ENCODE peak calls at places on chromosomes 2 and 18, in four cellular contexts. W is HFF-Myc, K is brain microvascular endothelial cell, F is SJSA1. S is an unnamed sample.

GRCh38 chr2:206105541-206105940 is 19.6 kb upstream of the INO80D start:
- DNase-seq in W (no peak), K (no peak), F (no peak), S (no peak)

GRCh38 chr2:27390822-27391679 is 10.5 kb upstream of the ZNF513 start:
- DNase-seq in W (no peak), K (no peak), F (no peak), S (no peak)

GRCh38 chr2:142031656-142032055 is 99.2 kb downstream of the LRP1B start:
- DNase-seq in W (no peak), K (no peak), F (no peak), S (no peak)

GRCh38 chr2:33848486-33848885 is 249.4 kb upstream of the FAM98A start:
- DNase-seq in W (no peak), K (peak; percentile 33), F (no peak), S (no peak)

GRCh38 chr2:57882895-57883515 is 163.6 kb upstream of the VRK2 start:
- DNase-seq in W (no peak), K (no peak), F (no peak), S (peak; percentile 40)

GRCh38 chr2:108347786-108348185 is 30.0 kb upstream of the SULT1C4 start:
- DNase-seq in W (no peak), K (no peak), F (no peak), S (no peak)

GRCh38 chr2:16226381-16226780 is 286.0 kb downstream of the MYCN start:
- DNase-seq in W (no peak), K (no peak), F (no peak), S (no peak)

GRCh38 chr2:28691774-28692281 is 59.8 kb upstream of the PPP1CB start:
- DNase-seq in W (peak; percentile 61), K (peak; percentile 36), F (peak; percentile 88), S (peak; percentile 77)

GRCh38 chr2:1047485-1047884 is 96.8 kb downstream of the SNTG2 start:
- DNase-seq in W (no peak), K (no peak), F (no peak), S (no peak)

GRCh38 chr2:232632229-232632903 is 1.0 kb upstream of the EFHD1 start:
- DNase-seq in W (no peak), K (no peak), F (no peak), S (no peak)

GRCh38 chr2:32825291-32825712 is 121.5 kb upstream of the LTBP1 start:
- DNase-seq in W (no peak), K (peak; percentile 51), F (peak; percentile 72), S (peak; percentile 30)

GRCh38 chr2:85537600-85538506 is 1.1 kb upstream of the MAT2A start:
- DNase-seq in W (no peak), K (peak; percentile 12), F (peak; percentile 56), S (peak; percentile 32)

GRCh38 chr2:9665903-9666302 is 35.1 kb upstream of the YWHAQ start:
- DNase-seq in W (no peak), K (peak; percentile 90), F (peak; percentile 68), S (peak; percentile 82)

GRCh38 chr2:134120718-134121630 is 132.9 kb upstream of the MGAT5 start:
- DNase-seq in W (no peak), K (peak; percentile 42), F (peak; percentile 64), S (peak; percentile 75)

GRCh38 chr2:189116059-189116458 is 63.5 kb downstream of the COL5A2 start:
- DNase-seq in W (no peak), K (no peak), F (no peak), S (no peak)

GRCh38 chr2:25473758-25474335 is 132.1 kb upstream of the DNMT3A start:
- DNase-seq in W (no peak), K (no peak), F (no peak), S (no peak)

GRCh38 chr2:72136349-72136748 is 11.3 kb downstream of the CYP26B1 start:
- DNase-seq in W (no peak), K (no peak), F (no peak), S (no peak)

GRCh38 chr2:149169653-149170052 is 131.2 kb downstream of the LYPD6B start:
- DNase-seq in W (no peak), K (no peak), F (no peak), S (no peak)

GRCh38 chr18:26436176-26437031 is 111.9 kb downstream of the KCTD1 start:
- DNase-seq in W (peak; percentile 48), K (peak; percentile 68), F (no peak), S (no peak)

GRCh38 chr2:42879913-42880737 is 87.7 kb upstream of the HAAO start:
- DNase-seq in W (no peak), K (no peak), F (no peak), S (no peak)

GRCh38 chr18:80246656-80247402 is 485 bp downstream of the PARD6G start:
- DNase-seq in W (no peak), K (no peak), F (no peak), S (peak; percentile 10)

GRCh38 chr2:206867006-206867405 is 72.3 kb upstream of the CPO start:
- DNase-seq in W (no peak), K (no peak), F (no peak), S (no peak)

GRCh38 chr2:51782874-51783765 is 751.2 kb upstream of the NRXN1 start:
- DNase-seq in W (no peak), K (no peak), F (no peak), S (peak; percentile 5)

GRCh38 chr2:196372276-196372809 is 201.0 kb upstream of the STK17B start:
- DNase-seq in W (no peak), K (no peak), F (no peak), S (no peak)

GRCh38 chr2:130289780-130290179 is 52.9 kb upstream of the IMP4 start:
- DNase-seq in W (no peak), K (no peak), F (no peak), S (no peak)

GRCh38 chr2:97661927-97662326 is 1.9 kb downstream of the ACTR1B start:
- DNase-seq in W (no peak), K (no peak), F (peak; percentile 20), S (no peak)
- H3K4me3 ChIP-seq in W (peak overlapping the region; percentile 93), K (no peak overlapping the region), F (no peak overlapping the region), S (no peak overlapping the region)

GRCh38 chr2:182890773-182891381 is 24.4 kb upstream of the FRZB start:
- DNase-seq in W (no peak), K (no peak), F (no peak), S (no peak)
- H3K4me3 ChIP-seq in W (no peak overlapping the region), K (no peak overlapping the region), F (no peak overlapping the region), S (no peak overlapping the region)

GRCh38 chr18:37381554-37381953 is 184.0 kb downstream of the CELF4 start:
- DNase-seq in W (no peak), K (no peak), F (no peak), S (no peak)

GRCh38 chr18:37383789-37384151 is 181.8 kb downstream of the CELF4 start:
- DNase-seq in W (no peak), K (no peak), F (no peak), S (no peak)

GRCh38 chr18:37385846-37386435 is 179.7 kb downstream of the CELF4 start:
- DNase-seq in W (no peak), K (no peak), F (no peak), S (no peak)

GRCh38 chr18:37380546-37381110 is 185.0 kb downstream of the CELF4 start:
- DNase-seq in W (no peak), K (no peak), F (no peak), S (no peak)

DNA sequence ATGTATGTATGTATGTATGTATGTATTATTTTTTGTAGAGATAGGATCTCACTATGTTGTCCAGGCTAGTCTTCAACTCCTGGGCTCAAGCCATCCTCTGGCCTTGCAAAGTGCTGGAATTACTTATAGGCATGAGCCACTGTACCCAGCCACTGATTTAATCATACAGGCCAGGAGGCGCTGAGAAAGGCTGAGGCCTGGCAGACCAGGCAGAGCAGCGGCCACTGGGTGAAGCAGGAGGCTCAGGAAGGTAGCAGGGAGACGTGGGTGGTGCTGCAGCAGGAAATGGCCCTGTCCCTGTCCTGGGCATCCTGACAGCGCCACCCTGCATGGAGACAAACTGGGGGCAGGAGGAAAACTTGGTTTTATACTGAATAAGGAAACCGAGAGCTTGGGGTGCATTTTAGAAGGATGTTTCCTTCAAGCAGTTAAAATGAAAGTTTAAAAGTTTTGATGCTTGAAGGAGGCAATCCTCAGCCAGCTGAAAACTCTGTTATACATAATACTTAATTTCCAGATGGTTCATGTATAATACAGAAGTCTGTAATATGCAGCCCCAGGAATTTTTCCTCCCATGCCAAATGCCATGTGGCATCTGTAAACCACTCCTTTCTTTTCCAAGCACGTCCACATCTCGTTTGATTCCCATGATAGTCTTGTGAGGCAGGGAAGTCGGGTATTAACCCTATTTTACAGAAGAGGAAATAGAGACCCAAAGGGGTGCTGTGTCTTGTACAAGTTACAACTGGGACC is 182.4 kb downstream of the CELF4 start:
- DNase-seq in W (no peak), K (no peak), F (no peak), S (peak; percentile 21)
- H3K4me3 ChIP-seq in W (no peak overlapping the region), K (no peak overlapping the region), F (no peak overlapping the region), S (no peak overlapping the region)

DNA sequence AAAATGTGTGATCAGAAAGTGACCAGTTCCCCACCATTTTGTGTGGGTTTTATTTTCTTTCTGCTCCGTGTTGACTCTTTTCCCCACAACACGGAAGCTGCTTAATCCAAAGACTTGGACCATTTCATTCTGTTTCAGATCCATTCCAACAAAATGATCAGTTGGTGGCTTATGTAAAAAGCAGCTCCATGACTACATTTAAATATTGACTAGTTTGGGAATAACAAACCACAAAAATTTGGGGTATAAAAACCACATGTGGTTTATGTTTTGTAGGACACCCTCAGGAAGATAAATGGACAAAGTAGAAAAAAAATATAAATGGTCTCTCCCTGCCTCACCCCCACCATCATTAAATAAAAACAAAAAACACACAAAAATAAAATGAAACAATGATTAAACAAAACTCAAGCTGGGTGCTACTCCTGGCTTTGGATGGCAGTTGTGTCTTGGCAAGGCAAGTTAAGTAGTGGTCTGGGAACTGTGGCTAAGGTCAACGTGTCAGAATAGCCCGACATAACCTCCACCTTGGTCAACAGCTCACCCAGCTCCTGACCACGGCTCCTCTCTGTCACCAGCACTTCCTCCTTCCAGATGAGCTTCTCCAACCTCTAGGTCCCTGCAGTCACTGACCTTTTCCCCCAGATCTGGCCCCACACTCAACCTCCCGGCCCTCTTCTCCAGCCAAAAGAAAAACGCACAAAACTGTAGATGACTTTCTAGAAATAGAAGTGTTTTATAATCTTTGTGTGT is 12.8 kb upstream of the WIPF1 start:
- DNase-seq in W (no peak), K (no peak), F (no peak), S (no peak)
- H3K4me3 ChIP-seq in W (no peak overlapping the region), K (no peak overlapping the region), F (no peak overlapping the region), S (no peak overlapping the region)

DNA sequence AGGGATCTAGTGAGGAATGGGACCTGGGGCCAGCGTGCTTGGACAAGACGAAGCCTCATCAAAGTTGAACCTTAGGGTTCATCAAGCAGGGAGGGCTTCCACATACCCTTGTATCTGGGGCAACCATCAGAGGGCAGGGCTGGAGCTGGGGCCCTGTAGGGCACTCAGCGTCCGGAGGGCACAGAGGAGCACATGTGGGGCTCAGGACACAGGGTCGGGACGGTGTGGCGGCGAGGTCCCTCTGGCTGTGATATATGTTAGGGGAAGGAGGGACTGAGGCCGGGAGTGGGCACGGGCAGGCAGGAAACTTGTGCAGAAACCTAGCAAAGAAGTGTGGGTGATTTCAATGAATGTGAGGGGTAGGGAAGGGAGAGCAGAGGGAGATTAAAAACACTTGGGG is 244.0 kb downstream of the AGAP1 start:
- DNase-seq in W (no peak), K (no peak), F (no peak), S (no peak)
- H3K4me3 ChIP-seq in W (no peak overlapping the region), K (no peak overlapping the region), F (no peak overlapping the region), S (no peak overlapping the region)

S was measured in MG63.